ENCODE peak calls at places on chromosome 12, in ten cellular contexts. M, J, Q, O, G, E, Z, L, P and C are unnamed samples.

GRCh38 chr12:74317078-74317581 is 220.5 kb upstream of the ATXN7L3B start:
- DNase-seq in J (no peak), L (no peak), O (no peak), Q (peak), E (peak), P (no peak), Z (no peak), M (no peak), G (no peak), C (peak)

GRCh38 chr12:130127909-130128763 is 34.1 kb upstream of the FZD10 start:
- DNase-seq in M (no peak), Z (peak), O (no peak), J (no peak), E (no peak), L (no peak), P (no peak), Q (no peak), G (no peak), C (no peak)

GRCh38 chr12:76820888-76821482 is 57.1 kb downstream of the ZDHHC17 start:
- DNase-seq in M (peak), P (no peak), Z (peak), O (no peak), Q (peak), E (peak), J (peak), G (no peak), L (peak), C (peak)

GRCh38 chr12:55720894-55721444 is 776 bp downstream of the RDH5 start:
- DNase-seq in O (peak), G (no peak), J (peak), E (no peak), L (peak), P (no peak), M (no peak), Q (peak), Z (peak), C (no peak)

GRCh38 chr12:117367006-117367638 is 5.7 kb upstream of the NOS1 start:
- DNase-seq in Q (peak), J (peak), M (peak), L (peak), G (peak), O (no peak), P (peak), Z (peak), E (peak), C (peak)

GRCh38 chr12:46300906-46301305 is 32.1 kb upstream of the SLC38A1 start:
- DNase-seq in O (no peak), P (no peak), J (peak), E (peak), Z (no peak), G (no peak), M (no peak), L (no peak), Q (no peak), C (no peak)

GRCh38 chr12:68572650-68573049 is 38.0 kb upstream of the RAP1B start:
- DNase-seq in L (no peak), E (no peak), J (no peak), O (no peak), Q (no peak), Z (peak), G (no peak), P (no peak), M (no peak), C (no peak)

GRCh38 chr12:13208533-13209278 is 12.2 kb downstream of the EMP1 start:
- DNase-seq in P (no peak), Q (peak), J (peak), L (no peak), M (no peak), E (no peak), O (no peak), Z (peak), G (no peak), C (no peak)

GRCh38 chr12:65810036-65810435 is 14.2 kb upstream of the HMGA2 start:
- DNase-seq in E (no peak), O (no peak), G (no peak), Q (no peak), M (no peak), L (no peak), J (no peak), P (no peak), Z (peak), C (no peak)

GRCh38 chr12:49017764-49018281 is 753 bp downstream of the PRKAG1 start:
- DNase-seq in G (no peak), Z (peak), O (no peak), Q (no peak), L (no peak), P (no peak), E (peak), J (peak), M (no peak), C (no peak)

GRCh38 chr12:3770891-3771290 is 18.0 kb upstream of the CRACR2A start:
- DNase-seq in P (no peak), J (no peak), L (no peak), Q (no peak), Z (peak), E (no peak), G (no peak), M (no peak), O (no peak), C (no peak)

GRCh38 chr12:3262466-3262865 is 185.3 kb downstream of the TSPAN9 start:
- DNase-seq in Z (no peak), P (no peak), G (no peak), M (no peak), Q (no peak), J (no peak), E (no peak), L (no peak), O (no peak), C (no peak)

GRCh38 chr12:118541071-118541470 is 164.7 kb downstream of the SUDS3 start:
- DNase-seq in G (no peak), M (no peak), J (no peak), L (no peak), P (no peak), O (no peak), E (no peak), Z (no peak), Q (no peak), C (no peak)

GRCh38 chr12:113359939-113360748 is 1.8 kb downstream of the PLBD2 start:
- DNase-seq in M (no peak), J (no peak), E (no peak), O (no peak), L (no peak), G (no peak), P (no peak), Z (peak), Q (peak), C (no peak)

GRCh38 chr12:3604750-3605638 is 114.0 kb downstream of the PRMT8 start:
- DNase-seq in E (no peak), Q (peak), L (no peak), Z (no peak), P (no peak), G (no peak), O (no peak), J (peak), M (peak), C (no peak)

GRCh38 chr12:58980768-58981167 is 60.5 kb upstream of the LRIG3 start:
- DNase-seq in M (no peak), J (no peak), L (no peak), P (no peak), Q (no peak), Z (no peak), O (no peak), G (no peak), E (no peak), C (no peak)

GRCh38 chr12:34397591-34398365 is 375.5 kb downstream of the ALG10 start:
- DNase-seq in E (no peak), L (no peak), Q (peak), J (no peak), G (peak), O (no peak), Z (no peak), P (no peak), M (no peak), C (no peak)

GRCh38 chr12:47124451-47124850 is 44.7 kb upstream of the AMIGO2 start:
- DNase-seq in Z (peak), J (no peak), P (no peak), G (no peak), Q (no peak), E (no peak), O (no peak), M (no peak), L (no peak), C (no peak)

GRCh38 chr12:6363330-6364036 is 11.9 kb downstream of the SCNN1A start:
- DNase-seq in Z (peak), O (no peak), G (peak), L (no peak), Q (peak), P (no peak), J (peak), M (no peak), E (peak), C (no peak)

GRCh38 chr12:32025906-32026305 is 66.7 kb downstream of the RESF1 start:
- DNase-seq in J (no peak), M (no peak), O (no peak), P (no peak), G (peak), Q (no peak), L (no peak), E (peak), Z (no peak), C (peak)

GRCh38 chr12:112303004-112303403 is 79.2 kb downstream of the HECTD4 start:
- DNase-seq in E (peak), Z (peak), Q (peak), L (peak), M (no peak), G (no peak), O (no peak), P (no peak), J (no peak), C (no peak)

GRCh38 chr12:32134144-32134888 is 27.7 kb downstream of the BICD1 start:
- DNase-seq in J (no peak), L (no peak), M (no peak), Q (peak), E (peak), O (no peak), P (no peak), G (no peak), Z (peak), C (peak)

GRCh38 chr12:82461393-82461792 is 103.1 kb downstream of the METTL25 start:
- DNase-seq in O (no peak), Z (no peak), Q (no peak), G (no peak), L (no peak), E (no peak), M (no peak), P (no peak), J (no peak), C (no peak)

GRCh38 chr12:92134638-92135274 is 10.9 kb downstream of the BTG1 start:
- DNase-seq in E (no peak), P (no peak), Z (peak), L (no peak), G (no peak), M (no peak), O (no peak), J (no peak), Q (no peak), C (no peak)
- H3K4me3 ChIP-seq in E (peak), P (no peak), Z (peak), L (no peak), G (peak), M (no peak), O (peak), J (no peak), Q (no peak), C (no peak)

DNA sequence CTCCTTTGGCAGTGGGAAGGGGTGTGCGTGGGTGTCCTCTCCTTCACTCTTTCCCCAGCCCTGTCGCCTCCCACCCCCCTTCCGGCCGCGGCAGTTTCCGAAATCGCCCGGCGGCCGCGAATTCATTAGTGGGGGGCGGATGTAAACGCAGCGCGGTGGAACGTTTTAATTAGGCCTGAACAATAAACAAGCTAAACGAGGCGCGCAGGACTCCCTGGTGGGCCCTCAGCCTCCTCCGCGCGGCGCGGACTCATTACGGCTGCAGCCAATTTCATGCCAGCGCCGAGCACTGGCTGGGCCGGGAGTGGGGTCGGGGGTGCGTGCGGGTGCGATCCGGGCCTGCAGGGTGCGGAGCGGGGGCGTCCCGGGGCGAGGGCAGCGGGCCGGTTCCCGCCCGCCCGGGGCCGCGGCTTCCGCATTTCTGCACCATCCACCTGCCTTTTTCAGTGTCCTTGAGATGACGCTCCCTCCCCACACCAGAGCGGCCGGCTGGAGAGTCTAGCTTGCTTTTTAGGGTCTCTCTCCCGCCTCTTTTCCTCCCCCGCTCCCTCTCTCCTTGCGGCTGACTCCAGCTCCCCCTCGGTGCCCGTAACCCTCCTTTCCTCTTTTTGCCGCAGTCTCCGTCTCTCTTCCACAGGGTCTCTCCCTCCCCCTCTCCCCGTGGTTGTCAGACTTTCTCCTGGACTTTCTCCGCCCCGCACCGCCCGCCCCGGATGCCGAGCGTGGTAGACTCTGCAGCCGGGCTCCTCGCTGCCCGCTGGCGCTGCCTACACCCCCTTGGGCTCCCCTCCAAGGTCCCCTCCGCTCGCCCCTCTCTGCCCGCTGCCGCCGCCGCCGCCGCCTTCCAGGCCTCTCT is at the start of gene CISTR:
- DNase-seq in Q (peak), G (peak), Z (peak), E (peak), M (no peak), L (no peak), O (no peak), J (peak), P (no peak), C (no peak)
- H3K4me3 ChIP-seq in Q (peak), G (peak), Z (peak), E (peak), M (peak), L (peak), O (peak), J (peak), P (peak), C (peak)

GRCh38 chr12:17016116-17016864 is 410.3 kb upstream of the LMO3 start:
- DNase-seq in L (no peak), G (no peak), J (no peak), Z (no peak), P (no peak), O (no peak), M (no peak), Q (no peak), E (no peak), C (no peak)
- H3K4me3 ChIP-seq in L (no peak), G (no peak), J (no peak), Z (no peak), P (no peak), O (no peak), M (no peak), Q (no peak), E (no peak), C (no peak)

GRCh38 chr12:104280703-104281458 is 22.7 kb upstream of the EID3 start:
- DNase-seq in Z (peak), E (no peak), P (peak), J (peak), M (no peak), Q (no peak), O (no peak), G (no peak), L (peak), C (no peak)
- H3K4me3 ChIP-seq in Z (peak), E (no peak), P (no peak), J (no peak), M (no peak), Q (no peak), O (no peak), G (no peak), L (peak), C (no peak)

GRCh38 chr12:57135939-57136338 is 7.7 kb downstream of the LRP1 start:
- DNase-seq in Z (peak), P (no peak), M (no peak), G (no peak), L (no peak), O (no peak), Q (peak), E (no peak), J (no peak), C (no peak)
- H3K4me3 ChIP-seq in Z (peak), P (peak), M (peak), G (no peak), L (peak), O (peak), Q (no peak), E (no peak), J (no peak), C (no peak)